ENCODE peak calls at places on chromosome 13, in eight cellular contexts. O is CD8-positive, alpha-beta T cell; D is GM12865; Y is GM06990; S is CD4-positive, alpha-beta T cell; A is brain microvascular endothelial cell; Z is HFFc6; J is tibial nerve. V is an unnamed sample.

GRCh38 chr13:30978981-30979956 is 46.8 kb downstream of the TEX26 start:
- DNase-seq in Y (peak; percentile 12), S (no peak), A (no peak), Z (no peak), J (no peak), O (peak; percentile 12), D (peak; percentile 48), V (peak; percentile 44)

GRCh38 chr13:112838038-112838965 is 130.7 kb upstream of the MCF2L start:
- DNase-seq in D (no peak), O (no peak), Y (no peak), A (no peak), S (no peak), Z (no peak), J (no peak), V (no peak)

GRCh38 chr13:33016414-33017409 is at the start of gene KL:
- DNase-seq in D (peak; percentile 62), Z (no peak), Y (peak; percentile 64), O (no peak), J (no peak), A (no peak), S (no peak), V (peak; percentile 63)

GRCh38 chr13:107867701-107868661 is 347.4 kb downstream of the LIG4 start:
- DNase-seq in D (no peak), O (no peak), S (no peak), A (peak; percentile 36), Z (no peak), J (no peak), Y (no peak), V (peak; percentile 26)

GRCh38 chr13:30690282-30691188 is 44.8 kb upstream of the ALOX5AP start:
- DNase-seq in J (peak; percentile 77), D (peak; percentile 63), S (no peak), A (peak; percentile 92), Y (peak; percentile 45), Z (peak; percentile 85), O (no peak), V (no peak)

GRCh38 chr13:27168870-27169525 is 2.6 kb downstream of the USP12 start:
- DNase-seq in Z (no peak), A (no peak), D (no peak), Y (no peak), O (no peak), S (no peak), J (no peak), V (no peak)

GRCh38 chr13:38970380-38971051 is 20.1 kb downstream of the STOML3 start:
- DNase-seq in Y (no peak), Z (no peak), O (no peak), A (no peak), D (no peak), J (no peak), S (no peak), V (no peak)

GRCh38 chr13:47110833-47111240 is 214.0 kb upstream of the HTR2A start:
- DNase-seq in A (no peak), D (no peak), S (no peak), Z (no peak), O (no peak), J (no peak), Y (no peak), V (no peak)

GRCh38 chr13:106453101-106453500 is 82.4 kb downstream of the EFNB2 start:
- DNase-seq in A (no peak), Y (no peak), J (no peak), O (no peak), D (no peak), Z (no peak), S (no peak), V (no peak)

GRCh38 chr13:51542358-51542972 is 41.8 kb upstream of the WDFY2 start:
- DNase-seq in S (no peak), D (no peak), Z (no peak), O (no peak), Y (no peak), A (no peak), J (no peak), V (no peak)

GRCh38 chr13:68078457-68078856 is 848.3 kb upstream of the PCDH9 start:
- DNase-seq in J (no peak), Y (no peak), Z (no peak), S (no peak), O (no peak), D (no peak), A (no peak), V (no peak)

GRCh38 chr13:102798653-102799543 is at the start of the genes BIVM and POGLUT2:
- DNase-seq in Y (peak; percentile 91), A (peak; percentile 95), Z (peak; percentile 92), S (peak; percentile 65), J (peak; percentile 84), D (peak; percentile 94), O (peak; percentile 74), V (peak; percentile 95)

GRCh38 chr13:27359203-27359821 is 65.1 kb upstream of the GTF3A start:
- DNase-seq in Y (no peak), O (peak; percentile 70), D (peak; percentile 74), S (peak; percentile 63), Z (peak; percentile 57), J (peak; percentile 67), A (peak; percentile 64), V (peak; percentile 75)

GRCh38 chr13:46751811-46752635 is 44.9 kb downstream of the ESD start:
- DNase-seq in O (peak; percentile 48), Y (peak; percentile 53), Z (peak; percentile 15), J (no peak), D (peak; percentile 43), S (peak; percentile 25), A (no peak), V (no peak)

GRCh38 chr13:110832531-110832930 is 82.3 kb downstream of the ANKRD10 start:
- DNase-seq in D (no peak), A (no peak), Z (no peak), O (no peak), J (no peak), S (no peak), Y (no peak), V (no peak)

GRCh38 chr13:72696590-72696989 is 30.8 kb downstream of the MZT1 start:
- DNase-seq in Y (no peak), O (no peak), A (no peak), Z (peak; percentile 8), S (no peak), J (no peak), D (no peak), V (no peak)

GRCh38 chr13:102729560-102730275 is 34.9 kb upstream of the METTL21C start:
- DNase-seq in D (no peak), Y (no peak), J (no peak), A (peak; percentile 52), O (no peak), Z (peak; percentile 18), S (no peak), V (no peak)

GRCh38 chr13:113838711-113839201 is 25.1 kb downstream of the GAS6 start:
- DNase-seq in A (no peak), Y (no peak), J (no peak), O (no peak), D (peak; percentile 42), S (no peak), Z (no peak), V (no peak)

GRCh38 chr13:66489586-66489985 is 740.5 kb downstream of the PCDH9 start:
- DNase-seq in D (no peak), Y (no peak), S (no peak), J (no peak), O (no peak), A (no peak), Z (no peak), V (no peak)

GRCh38 chr13:61253105-61253877 is 162.4 kb downstream of the PCDH20 start:
- DNase-seq in S (no peak), O (no peak), D (peak; percentile 58), J (no peak), Y (no peak), A (no peak), Z (no peak), V (no peak)

GRCh38 chr13:61252213-61252612 is 163.4 kb downstream of the PCDH20 start:
- DNase-seq in Y (no peak), S (no peak), A (no peak), J (no peak), O (no peak), Z (no peak), D (no peak), V (no peak)

GRCh38 chr13:61258185-61258584 is 157.5 kb downstream of the PCDH20 start:
- DNase-seq in D (peak; percentile 33), O (no peak), A (no peak), S (no peak), J (no peak), Y (no peak), Z (no peak), V (no peak)

GRCh38 chr13:61255035-61255796 is 160.4 kb downstream of the PCDH20 start:
- DNase-seq in S (no peak), O (no peak), J (no peak), Y (no peak), Z (no peak), D (no peak), A (no peak), V (no peak)
- TF ChIP-seq CTCF in S (no peak), O (no peak), J (no peak), Y (peak; percentile 16), Z (no peak), D (peak; percentile 1), A (peak; percentile 43), V (no peak)

DNA sequence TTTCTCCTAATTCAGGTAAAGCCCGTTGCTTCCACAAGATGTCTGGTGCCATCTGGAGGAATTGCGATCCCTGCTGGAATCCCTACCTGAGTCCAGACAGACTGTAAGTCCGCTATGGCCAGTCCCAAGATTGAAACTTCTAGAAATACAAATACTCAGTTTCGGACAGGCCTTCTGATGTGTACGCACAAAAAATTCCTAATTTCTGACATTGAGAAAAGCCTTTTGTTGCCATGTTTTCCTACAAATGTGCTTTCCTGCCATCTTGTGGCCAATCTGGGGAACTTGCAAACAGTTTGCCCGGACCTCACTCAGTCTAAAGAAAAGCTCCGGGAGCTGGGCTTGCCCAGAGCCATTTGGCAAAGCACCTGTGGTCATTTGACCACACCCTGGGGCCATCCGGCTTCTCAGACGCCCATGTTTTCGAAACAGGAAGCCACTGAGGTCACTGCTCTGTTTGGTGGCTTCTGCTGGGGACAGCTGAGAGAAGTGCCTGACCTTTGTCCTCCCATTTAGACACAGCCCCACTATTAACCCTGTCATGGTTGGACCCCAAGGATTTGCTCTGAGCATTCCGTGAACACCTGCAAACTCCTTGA is 79.4 kb downstream of the SLC15A1 start:
- DNase-seq in Z (peak; percentile 62), Y (peak; percentile 17), D (peak; percentile 80), A (peak; percentile 59), O (peak; percentile 44), J (peak; percentile 75), S (peak; percentile 22), V (peak; percentile 80)
- TF ChIP-seq CTCF in Z (peak; percentile 95), Y (peak; percentile 82), D (peak; percentile 75), A (peak; percentile 87), O (peak; percentile 81), J (peak; percentile 92), S (peak; percentile 79), V (peak; percentile 76)

GRCh38 chr13:91406619-91407018 is 8.2 kb downstream of the GPC5 start:
- DNase-seq in O (no peak), J (no peak), S (no peak), A (peak; percentile 37), Z (peak; percentile 9), D (peak; percentile 71), Y (peak; percentile 28), V (peak; percentile 52)
- TF ChIP-seq CTCF in O (no peak), J (no peak), S (peak; percentile 50), A (peak; percentile 74), Z (peak; percentile 79), D (peak; percentile 59), Y (peak; percentile 67), V (peak; percentile 62)

DNA sequence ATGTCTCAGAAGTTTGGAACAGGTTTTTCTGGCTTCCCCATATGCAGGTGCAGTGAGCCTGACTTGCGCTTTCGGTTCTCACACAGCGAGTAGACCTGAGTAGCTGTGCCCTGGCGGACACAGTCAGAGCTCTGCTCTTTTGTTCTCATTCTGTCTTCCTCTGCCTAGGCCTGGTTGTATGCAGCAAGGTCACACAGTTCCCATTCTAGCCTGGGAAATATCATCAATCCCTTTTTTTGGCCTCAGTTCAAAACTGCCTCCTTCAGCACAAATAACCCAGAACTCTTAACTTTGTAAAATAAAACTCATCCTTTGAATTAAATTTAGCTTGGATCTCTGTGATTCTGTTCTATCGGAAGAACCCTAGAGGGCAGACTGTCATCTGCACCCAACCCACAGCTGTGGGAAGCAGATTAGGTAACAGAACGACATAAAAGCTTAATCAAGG is 10.2 kb downstream of the OXGR1 start:
- DNase-seq in J (peak; percentile 20), D (peak; percentile 69), S (no peak), Y (no peak), A (no peak), O (no peak), Z (no peak), V (peak; percentile 49)
- TF ChIP-seq CTCF in J (peak; percentile 28), D (no peak), S (no peak), Y (no peak), A (peak; percentile 34), O (no peak), Z (peak; percentile 25), V (no peak)